ENCODE peak calls at places on chromosomes 11 and 22, in five cellular contexts. F is T-helper 1 cell; H is activated T-cell treated with anti-CD3 and anti-CD28 coated beads for 24 hours; A is stimulated activated CD8-positive, alpha-beta memory T cell treated with anti-CD3 and anti-CD28 coated beads, Interleukin-12 subunit alpha, Interleukin-12 subunit beta, amount 100 ng/mL, for 4 hours; Q is GM04503. C is an unnamed sample.

GRCh38 chr22:26302726-26303125 is 126.3 kb upstream of the ASPHD2 start:
- DNase-seq in A (no peak), H (no peak), F (no peak), Q (no peak), C (no peak)

GRCh38 chr11:74870485-74870884 is 78.4 kb downstream of the XRRA1 start:
- DNase-seq in F (peak), H (no peak), Q (peak), A (no peak), C (no peak)

GRCh38 chr11:95641506-95641905 is 148.1 kb downstream of the FAM76B start:
- DNase-seq in H (no peak), Q (no peak), A (no peak), F (peak), C (no peak)

GRCh38 chr11:6586434-6587359 is 16.7 kb downstream of the RRP8 start:
- DNase-seq in H (no peak), F (no peak), A (no peak), Q (no peak), C (no peak)

GRCh38 chr11:130325691-130326090 is 11.0 kb upstream of the ZBTB44 start:
- DNase-seq in H (no peak), F (no peak), A (no peak), Q (no peak), C (no peak)

GRCh38 chr11:125938418-125938817 is 7.4 kb upstream of the VSIG10L2 start:
- DNase-seq in H (no peak), A (no peak), Q (no peak), F (peak), C (no peak)

GRCh38 chr11:61657566-61657965 is 22.6 kb upstream of the DAGLA start:
- DNase-seq in H (no peak), A (no peak), F (no peak), Q (no peak), C (no peak)

GRCh38 chr11:74380746-74381439 is 17.3 kb downstream of the PGM2L1 start:
- DNase-seq in A (no peak), H (no peak), Q (no peak), F (no peak), C (no peak)

GRCh38 chr11:111663820-111664219 is 61.6 kb downstream of the SIK2 start:
- DNase-seq in F (no peak), Q (no peak), H (no peak), A (no peak), C (no peak)

GRCh38 chr22:25051983-25052710 is 99.6 kb downstream of the KIAA1671 start:
- DNase-seq in A (no peak), H (no peak), Q (no peak), F (no peak), C (no peak)

GRCh38 chr11:43643898-43644625 is 36.5 kb upstream of the HSD17B12 start:
- DNase-seq in A (peak), F (peak), H (peak), Q (peak), C (peak)

GRCh38 chr11:130171534-130171933 is 12.0 kb downstream of the ST14 start:
- DNase-seq in Q (no peak), F (no peak), A (no peak), H (no peak), C (no peak)

GRCh38 chr11:76598426-76598839 is 72.1 kb downstream of the LRRC32 start:
- DNase-seq in F (peak), H (no peak), A (no peak), Q (no peak), C (no peak)

GRCh38 chr11:93549986-93550385 is 6.8 kb upstream of the SMCO4 start:
- DNase-seq in F (no peak), Q (no peak), H (no peak), A (no peak), C (no peak)